ENCODE peak calls at places on chromosomes 11 and 22, in six cellular contexts. One of them, this sample, is unnamed.

GRCh38 chr22:43000441-43001175 is 14.3 kb downstream of the PACSIN2 start:
- DNase-seq in HCT116: no peak
- DNase-seq in GM12878: no peak
- DNase-seq in K562: peak
- DNase-seq in SK-N-SH: no peak
- DNase-seq in H1: no peak
- DNase-seq in this sample: no peak

GRCh38 chr11:46414466-46414796 is 22.9 kb upstream of the CHRM4 start:
- DNase-seq in HCT116: no peak
- DNase-seq in GM12878: no peak
- DNase-seq in K562: no peak
- DNase-seq in SK-N-SH: no peak
- DNase-seq in H1: no peak
- DNase-seq in this sample: no peak

GRCh38 chr11:121063728-121064127 is 37.3 kb upstream of the TECTA start:
- DNase-seq in HCT116: no peak
- DNase-seq in GM12878: no peak
- DNase-seq in K562: peak
- DNase-seq in SK-N-SH: no peak
- DNase-seq in H1: no peak
- DNase-seq in this sample: peak

GRCh38 chr11:3855808-3856491 is 486 bp downstream of the STIM1 start:
- DNase-seq in HCT116: no peak
- DNase-seq in GM12878: no peak
- DNase-seq in K562: peak
- DNase-seq in SK-N-SH: no peak
- DNase-seq in H1: peak
- DNase-seq in this sample: no peak

GRCh38 chr11:92885600-92885999 is 83.9 kb upstream of the MTNR1B start:
- DNase-seq in HCT116: no peak
- DNase-seq in GM12878: no peak
- DNase-seq in K562: no peak
- DNase-seq in SK-N-SH: no peak
- DNase-seq in H1: no peak
- DNase-seq in this sample: no peak

GRCh38 chr11:61797263-61797944 is 4.7 kb downstream of the FEN1 start:
- DNase-seq in HCT116: peak
- DNase-seq in GM12878: peak
- DNase-seq in K562: peak
- DNase-seq in SK-N-SH: peak
- DNase-seq in H1: no peak
- DNase-seq in this sample: peak

GRCh38 chr22:29491012-29491411 is 11.0 kb downstream of the NEFH start:
- DNase-seq in HCT116: no peak
- DNase-seq in GM12878: no peak
- DNase-seq in K562: no peak
- DNase-seq in SK-N-SH: no peak
- DNase-seq in H1: no peak
- DNase-seq in this sample: no peak

GRCh38 chr22:23119492-23120414 is 22.0 kb downstream of the RSPH14 start:
- DNase-seq in HCT116: no peak
- DNase-seq in GM12878: no peak
- DNase-seq in K562: peak
- DNase-seq in SK-N-SH: no peak
- DNase-seq in H1: no peak
- DNase-seq in this sample: no peak

GRCh38 chr22:39309364-39309861 is 10.0 kb downstream of the RPL3 start:
- DNase-seq in HCT116: no peak
- DNase-seq in GM12878: no peak
- DNase-seq in K562: no peak
- DNase-seq in SK-N-SH: no peak
- DNase-seq in H1: peak
- DNase-seq in this sample: no peak

GRCh38 chr22:11629661-11630385 is 3898.2 kb upstream of the OR11H1 start:
- DNase-seq in HCT116: no peak
- DNase-seq in GM12878: no peak
- DNase-seq in K562: no peak
- DNase-seq in SK-N-SH: peak
- DNase-seq in H1: no peak
- DNase-seq in this sample: no peak

GRCh38 chr11:13042873-13043338 is 33.8 kb downstream of the RASSF10 start:
- DNase-seq in HCT116: no peak
- DNase-seq in GM12878: no peak
- DNase-seq in K562: no peak
- DNase-seq in SK-N-SH: no peak
- DNase-seq in H1: no peak
- DNase-seq in this sample: no peak

GRCh38 chr11:17828311-17828751 is 93.8 kb downstream of the KCNC1 start:
- DNase-seq in HCT116: no peak
- DNase-seq in GM12878: no peak
- DNase-seq in K562: no peak
- DNase-seq in SK-N-SH: no peak
- DNase-seq in H1: no peak
- DNase-seq in this sample: no peak

GRCh38 chr11:105344938-105345337 is 205.4 kb upstream of the CARD18 start:
- DNase-seq in HCT116: no peak
- DNase-seq in GM12878: no peak
- DNase-seq in K562: no peak
- DNase-seq in SK-N-SH: no peak
- DNase-seq in H1: no peak
- DNase-seq in this sample: no peak

GRCh38 chr11:1398506-1399235 is 8.9 kb downstream of the BRSK2 start:
- DNase-seq in HCT116: no peak
- DNase-seq in GM12878: no peak
- DNase-seq in K562: no peak
- DNase-seq in SK-N-SH: no peak
- DNase-seq in H1: no peak
- DNase-seq in this sample: no peak

GRCh38 chr11:1396375-1396841 is 6.7 kb downstream of the BRSK2 start:
- DNase-seq in HCT116: no peak
- DNase-seq in GM12878: no peak
- DNase-seq in K562: no peak
- DNase-seq in SK-N-SH: no peak
- DNase-seq in H1: no peak
- DNase-seq in this sample: no peak

GRCh38 chr11:1397862-1398505 is 8.2 kb downstream of the BRSK2 start:
- DNase-seq in HCT116: no peak
- DNase-seq in GM12878: no peak
- DNase-seq in K562: no peak
- DNase-seq in SK-N-SH: no peak
- DNase-seq in H1: no peak
- DNase-seq in this sample: no peak

GRCh38 chr11:1395773-1396374 is 6.1 kb downstream of the BRSK2 start:
- DNase-seq in HCT116: no peak
- DNase-seq in GM12878: no peak
- DNase-seq in K562: no peak
- DNase-seq in SK-N-SH: no peak
- DNase-seq in H1: no peak
- DNase-seq in this sample: no peak

DNA sequence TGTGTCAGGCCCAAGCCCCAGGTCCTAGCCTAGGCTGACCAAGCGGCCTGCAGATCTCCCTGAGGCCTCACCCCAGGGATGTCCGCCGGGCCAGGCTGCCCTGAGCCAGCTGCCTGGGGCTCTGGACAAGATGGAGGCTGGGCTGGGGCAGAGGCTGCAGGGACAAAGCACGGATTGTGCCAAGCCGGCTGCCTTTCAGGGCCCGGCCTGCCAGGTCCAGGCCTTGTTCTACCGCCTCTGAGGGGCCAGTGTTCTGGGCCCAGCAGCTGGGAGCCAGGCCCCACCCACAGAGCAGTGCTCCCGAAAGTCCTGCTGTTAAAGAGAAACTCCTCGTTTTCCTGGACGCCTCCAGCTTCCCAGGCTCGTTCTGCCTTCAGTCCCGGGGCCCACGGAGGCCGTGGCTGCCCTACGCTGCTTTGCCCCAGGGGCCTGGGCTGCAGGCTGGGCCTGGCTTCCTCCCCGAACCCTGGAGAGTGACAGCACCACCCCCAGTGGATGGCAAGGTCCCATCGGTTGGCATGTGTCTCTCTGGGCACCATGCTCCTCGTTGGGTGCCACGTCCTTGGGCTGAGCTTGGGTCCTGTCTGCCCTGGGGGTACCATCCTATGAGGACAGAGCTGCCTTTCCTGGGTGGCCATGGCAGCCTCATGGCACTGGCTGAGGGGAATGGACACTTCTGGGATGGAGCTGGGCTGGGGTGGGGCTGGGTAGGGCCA is 7.6 kb downstream of the BRSK2 start:
- DNase-seq in HCT116: no peak
- DNase-seq in GM12878: no peak
- DNase-seq in K562: no peak
- DNase-seq in SK-N-SH: no peak
- DNase-seq in H1: no peak
- DNase-seq in this sample: no peak
- TF ChIP-seq JUND in HCT116: no peak
- TF ChIP-seq JUND in GM12878: no peak
- TF ChIP-seq JUND in K562: no peak
- TF ChIP-seq JUND in SK-N-SH: no peak
- TF ChIP-seq JUND in H1: no peak
- TF ChIP-seq JUND in this sample: no peak

GRCh38 chr11:57873196-57873911 is 111.8 kb downstream of the CTNND1 start:
- DNase-seq in HCT116: no peak
- DNase-seq in GM12878: no peak
- DNase-seq in K562: no peak
- DNase-seq in SK-N-SH: no peak
- DNase-seq in H1: no peak
- DNase-seq in this sample: no peak
- TF ChIP-seq JUND in HCT116: no peak
- TF ChIP-seq JUND in GM12878: no peak
- TF ChIP-seq JUND in K562: no peak
- TF ChIP-seq JUND in SK-N-SH: no peak
- TF ChIP-seq JUND in H1: no peak
- TF ChIP-seq JUND in this sample: no peak

GRCh38 chr11:84853841-84854497 is 773.2 kb downstream of the DLG2 start:
- DNase-seq in HCT116: no peak
- DNase-seq in GM12878: no peak
- DNase-seq in K562: no peak
- DNase-seq in SK-N-SH: no peak
- DNase-seq in H1: no peak
- DNase-seq in this sample: no peak
- TF ChIP-seq JUND in HCT116: no peak
- TF ChIP-seq JUND in GM12878: no peak
- TF ChIP-seq JUND in K562: no peak
- TF ChIP-seq JUND in SK-N-SH: no peak
- TF ChIP-seq JUND in H1: no peak
- TF ChIP-seq JUND in this sample: no peak

GRCh38 chr11:123833095-123833494 is 26.9 kb upstream of the OR6M1 start:
- DNase-seq in HCT116: no peak
- DNase-seq in GM12878: no peak
- DNase-seq in K562: no peak
- DNase-seq in SK-N-SH: no peak
- DNase-seq in H1: no peak
- DNase-seq in this sample: no peak
- TF ChIP-seq JUND in HCT116: no peak
- TF ChIP-seq JUND in GM12878: no peak
- TF ChIP-seq JUND in K562: no peak
- TF ChIP-seq JUND in SK-N-SH: no peak
- TF ChIP-seq JUND in H1: no peak
- TF ChIP-seq JUND in this sample: no peak

GRCh38 chr11:88972210-88972609 is 93.6 kb downstream of the GRM5 start:
- DNase-seq in HCT116: no peak
- DNase-seq in GM12878: no peak
- DNase-seq in K562: no peak
- DNase-seq in SK-N-SH: no peak
- DNase-seq in H1: no peak
- DNase-seq in this sample: no peak
- TF ChIP-seq JUND in HCT116: no peak
- TF ChIP-seq JUND in GM12878: no peak
- TF ChIP-seq JUND in K562: no peak
- TF ChIP-seq JUND in SK-N-SH: no peak
- TF ChIP-seq JUND in H1: no peak
- TF ChIP-seq JUND in this sample: no peak

This sample was measured in T47D.